ENCODE peak calls at places on chromosome 4, in four cellular contexts. Y is A549, V is IMR-90, G is K562. N is an unnamed sample.

GRCh38 chr4:55385201-55385649 is 10.5 kb upstream of the TMEM165 start:
- DNase-seq in Y (no peak), V (peak), G (peak), N (no peak)

GRCh38 chr4:143287571-143287923 is 49.1 kb upstream of the GAB1 start:
- DNase-seq in Y (no peak), V (no peak), G (no peak), N (no peak)

GRCh38 chr4:52870225-52870624 is 8.1 kb downstream of the RASL11B start:
- DNase-seq in V (no peak), G (no peak), Y (no peak), N (no peak)

GRCh38 chr4:82891728-82892466 is 944 bp upstream of the SEC31A start:
- DNase-seq in V (peak), Y (no peak), G (no peak), N (no peak)

GRCh38 chr4:41857225-41857624 is 78.0 kb upstream of the TMEM33 start:
- DNase-seq in Y (no peak), V (no peak), G (no peak), N (no peak)

GRCh38 chr4:52862605-52863236 is 604 bp downstream of the RASL11B start:
- DNase-seq in G (peak), V (no peak), Y (no peak), N (no peak)

GRCh38 chr4:94454405-94454804 is 2.7 kb downstream of the PDLIM5 start:
- DNase-seq in G (no peak), V (peak), Y (no peak), N (no peak)

GRCh38 chr4:108030332-108030731 is 40.6 kb downstream of the HADH start:
- DNase-seq in V (peak), Y (peak), G (peak), N (no peak)

GRCh38 chr4:187789078-187789477 is 206.5 kb upstream of the ZFP42 start:
- DNase-seq in V (no peak), G (no peak), Y (no peak), N (no peak)

GRCh38 chr4:123671633-123672404 is 275.2 kb downstream of the SPRY1 start:
- DNase-seq in G (no peak), Y (no peak), V (no peak), N (peak)

GRCh38 chr4:44415251-44415650 is 33.4 kb downstream of the KCTD8 start:
- DNase-seq in V (no peak), Y (no peak), G (no peak), N (no peak)

GRCh38 chr4:133891001-133891400 is 310.6 kb downstream of the PABPC4L start:
- DNase-seq in V (no peak), G (no peak), Y (no peak), N (no peak)

GRCh38 chr4:13701937-13702446 is 74.5 kb upstream of the BOD1L1 start:
- DNase-seq in Y (peak), V (peak), G (no peak), N (no peak)

GRCh38 chr4:38495481-38495880 is 168.5 kb upstream of the KLF3 start:
- DNase-seq in Y (no peak), G (no peak), V (no peak), N (no peak)

GRCh38 chr4:60865238-60865637 is 334.9 kb upstream of the ADGRL3 start:
- DNase-seq in G (no peak), Y (no peak), V (no peak), N (no peak)

GRCh38 chr4:8834681-8835220 is 36.9 kb downstream of the HMX1 start:
- DNase-seq in Y (no peak), G (no peak), V (no peak), N (no peak)

GRCh38 chr4:73615613-73616012 is 4.6 kb downstream of the RASSF6 start:
- DNase-seq in V (no peak), G (no peak), Y (no peak), N (no peak)

GRCh38 chr4:15336410-15337184 is 91.2 kb upstream of the C1QTNF7 start:
- DNase-seq in Y (no peak), V (peak), G (no peak), N (no peak)

GRCh38 chr4:38114435-38114834 is 154.2 kb downstream of the PTTG2 start:
- DNase-seq in Y (no peak), V (no peak), G (no peak), N (no peak)

GRCh38 chr4:129603241-129603931 is 507.4 kb downstream of the C4orf33 start:
- DNase-seq in G (no peak), Y (no peak), V (no peak), N (no peak)

GRCh38 chr4:106444557-106444956 is 76.0 kb upstream of the GIMD1 start:
- DNase-seq in Y (no peak), V (no peak), G (no peak), N (no peak)

GRCh38 chr4:126223784-126224407 is 909.1 kb downstream of the FAT4 start:
- DNase-seq in Y (peak), G (peak), V (peak), N (no peak)

GRCh38 chr4:173748353-173748752 is 218.3 kb upstream of the HAND2 start:
- DNase-seq in Y (no peak), G (no peak), V (peak), N (no peak)

GRCh38 chr4:88166608-88167007 is 8.2 kb upstream of the ABCG2 start:
- DNase-seq in G (no peak), V (no peak), Y (no peak), N (no peak)

GRCh38 chr4:188439641-188440311 is 300.5 kb downstream of the TRIML1 start:
- DNase-seq in G (no peak), Y (peak), V (peak), N (no peak)

GRCh38 chr4:152281822-152282221 is 254.1 kb downstream of the FBXW7 start:
- DNase-seq in Y (no peak), V (no peak), G (no peak), N (no peak)

DNA sequence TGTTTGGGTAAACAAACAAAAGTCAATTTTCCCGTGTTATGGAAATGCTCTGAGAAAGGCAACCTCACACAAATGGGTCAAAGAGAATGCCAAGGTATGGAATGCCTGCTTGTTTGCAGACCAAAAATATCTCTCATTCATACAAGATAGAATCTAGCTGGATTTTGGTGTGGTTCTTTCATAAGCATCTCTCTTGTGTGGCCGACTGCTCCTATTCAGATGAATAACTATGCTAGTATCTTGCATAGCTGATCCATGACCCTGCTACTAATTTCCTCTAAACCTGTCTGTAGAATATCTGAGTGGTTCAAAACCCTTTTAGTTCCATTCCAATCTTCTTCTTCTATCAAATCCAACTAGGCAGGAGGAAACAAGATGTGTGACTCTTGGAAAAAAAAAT is 28.2 kb upstream of the SORBS2 start:
- DNase-seq in Y (no peak), G (no peak), V (peak), N (no peak)
- H3K4me2 ChIP-seq in Y (peak), G (no peak), V (peak), N (no peak)

DNA sequence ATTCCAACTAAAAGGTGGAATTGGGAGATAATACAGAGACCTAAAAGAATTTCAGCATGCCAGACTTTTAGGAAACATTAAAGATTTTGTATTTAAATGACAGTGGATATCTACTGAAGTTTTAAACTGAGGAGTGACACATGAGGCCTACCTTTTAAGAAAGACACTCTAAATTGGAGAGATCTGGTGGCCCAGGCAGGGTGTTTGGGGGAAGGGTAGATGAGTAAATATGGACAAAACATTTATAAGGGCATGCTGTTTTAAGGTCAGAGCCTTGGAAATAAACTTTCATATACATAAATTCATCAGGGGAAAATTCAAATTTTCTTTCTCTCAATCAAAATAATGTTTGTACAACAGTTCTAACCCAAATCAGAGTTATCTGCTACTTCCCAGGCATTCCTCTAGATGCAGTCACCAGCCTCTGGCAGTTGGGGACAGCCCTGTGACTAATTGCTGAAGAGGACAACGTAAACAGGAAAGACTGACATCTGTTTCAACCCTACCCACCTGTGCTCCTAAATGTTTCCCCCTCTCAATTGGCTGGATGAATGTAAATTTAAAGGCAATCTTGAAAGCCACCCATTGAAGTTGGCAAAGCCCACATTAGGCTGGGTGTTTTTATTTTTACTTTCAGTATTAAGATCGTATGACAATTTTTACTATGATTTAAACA is 1646.9 kb upstream of the ADGRL3 start:
- DNase-seq in V (no peak), Y (peak), G (no peak), N (peak)
- TF ChIP-seq RFX5 in V (no peak), Y (no peak), G (no peak), N (no peak)

GRCh38 chr4:138178566-138178965 is 63.6 kb downstream of the SLC7A11 start:
- DNase-seq in Y (no peak), V (peak), G (no peak), N (no peak)

GRCh38 chr4:138177278-138177968 is 64.7 kb downstream of the SLC7A11 start:
- DNase-seq in Y (no peak), G (no peak), V (no peak), N (no peak)

GRCh38 chr4:138184881-138185280 is 57.3 kb downstream of the SLC7A11 start:
- DNase-seq in G (no peak), V (no peak), Y (no peak), N (no peak)

GRCh38 chr4:138182838-138183426 is 59.2 kb downstream of the SLC7A11 start:
- DNase-seq in G (peak), V (peak), Y (peak), N (no peak)

DNA sequence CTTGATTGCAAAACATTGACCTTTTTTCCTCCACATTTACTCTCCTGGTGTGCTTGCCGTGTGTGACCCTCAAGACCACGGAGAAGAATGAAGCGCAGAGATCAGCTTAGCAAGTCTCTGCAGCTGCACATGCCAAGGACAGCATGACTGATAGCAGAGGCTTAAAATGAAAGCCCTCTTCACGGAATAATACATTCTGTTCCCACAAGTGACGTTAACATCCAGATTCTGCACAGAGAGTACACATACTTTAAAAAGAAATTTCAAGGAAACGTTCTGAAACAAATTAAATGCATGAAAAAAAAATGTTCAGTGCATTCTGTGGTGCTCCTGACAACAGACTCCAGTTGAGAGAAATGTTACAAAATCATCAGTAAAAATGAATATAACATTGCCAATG is 60.9 kb downstream of the SLC7A11 start:
- DNase-seq in Y (no peak), G (no peak), V (peak), N (no peak)
- H3K4me2 ChIP-seq in Y (no peak), G (no peak), V (peak), N (no peak)

GRCh38 chr4:183790661-183791060 is 114.4 kb upstream of the STOX2 start:
- DNase-seq in V (no peak), G (no peak), Y (no peak), N (no peak)

GRCh38 chr4:183783933-183784622 is 121.0 kb upstream of the STOX2 start:
- DNase-seq in G (no peak), Y (no peak), V (peak), N (no peak)

GRCh38 chr4:183789657-183790056 is 115.5 kb upstream of the STOX2 start:
- DNase-seq in G (no peak), Y (no peak), V (no peak), N (no peak)

DNA sequence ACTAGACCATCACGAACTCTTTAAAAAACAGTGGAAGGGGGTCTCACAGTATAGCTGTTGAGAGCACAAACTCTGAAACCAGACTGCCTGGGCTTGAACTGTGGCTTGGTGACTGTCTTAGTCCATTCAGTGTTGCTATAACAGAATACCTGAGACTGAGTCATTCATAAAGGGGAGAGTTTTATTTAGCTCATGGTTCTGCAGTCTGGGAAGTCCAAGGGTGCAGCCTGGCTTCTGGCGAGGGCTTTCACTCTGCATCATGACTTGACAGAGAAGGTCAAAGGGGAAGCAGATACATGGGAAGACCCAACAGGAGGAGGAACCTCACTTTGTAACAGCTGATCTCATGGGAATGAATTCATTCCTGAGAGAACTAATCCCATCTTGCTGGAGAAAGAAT is 116.8 kb upstream of the STOX2 start:
- DNase-seq in G (no peak), Y (no peak), V (no peak), N (no peak)
- TF ChIP-seq RFX5 in G (no peak), Y (no peak), V (no peak), N (no peak)

DNA sequence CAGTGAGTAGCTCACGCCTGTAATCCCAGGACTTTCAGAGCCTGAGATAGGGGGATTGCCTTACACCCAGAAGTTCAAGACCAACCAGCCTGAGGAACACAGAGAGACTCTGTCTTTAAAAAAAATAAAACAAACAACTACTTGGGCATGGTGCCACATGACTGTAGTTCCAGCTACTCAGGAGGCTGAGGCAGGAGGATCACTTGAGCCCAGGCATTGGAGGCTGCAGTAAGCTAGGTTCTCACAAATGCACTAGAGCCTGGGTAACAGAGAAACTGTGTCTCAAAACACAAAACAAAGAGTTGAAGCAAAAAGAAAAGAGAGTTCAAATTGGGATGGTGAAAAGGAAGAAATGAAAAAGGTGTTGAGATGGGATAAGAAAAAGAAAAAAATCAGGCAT is 10.8 kb downstream of the CAMK2D start:
- DNase-seq in V (no peak), Y (no peak), G (no peak), N (no peak)
- H3K4me2 ChIP-seq in V (no peak), Y (no peak), G (no peak), N (no peak)

DNA sequence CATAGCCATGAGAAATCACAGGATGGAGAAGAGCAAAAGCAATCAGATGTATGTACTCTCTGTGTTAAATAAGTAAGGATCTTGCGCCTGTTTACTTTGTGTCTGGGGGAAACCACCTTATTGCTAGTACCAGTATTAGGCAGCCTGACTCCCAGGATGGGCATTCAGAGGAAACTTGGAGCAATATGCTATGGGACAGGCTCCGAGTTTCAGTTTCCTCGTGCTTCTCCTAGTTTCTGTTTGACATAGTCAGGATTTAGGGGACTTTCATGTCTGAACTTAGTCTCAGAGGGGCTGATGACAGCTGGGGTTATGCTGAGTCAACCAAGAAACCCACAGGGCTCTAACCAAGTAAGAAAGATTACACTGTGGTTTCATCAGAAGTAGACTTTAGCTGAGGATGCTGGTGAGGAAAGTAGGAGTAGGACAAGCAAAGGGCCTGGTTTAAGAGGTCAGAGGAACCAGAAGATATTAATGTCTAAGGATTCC is 13.5 kb downstream of the NSUN7 start:
- DNase-seq in G (no peak), V (peak), Y (no peak), N (peak)
- TF ChIP-seq RFX5 in G (no peak), V (no peak), Y (no peak), N (no peak)

GRCh38 chr4:118834070-118834469 is 1.9 kb downstream of the SEC24D start:
- DNase-seq in V (no peak), Y (no peak), G (no peak), N (no peak)

GRCh38 chr4:118826723-118827444 is 9.0 kb downstream of the SEC24D start:
- DNase-seq in Y (no peak), V (no peak), G (peak), N (no peak)

GRCh38 chr4:118833192-118833820 is 2.6 kb downstream of the SEC24D start:
- DNase-seq in G (no peak), V (no peak), Y (no peak), N (no peak)

GRCh38 chr4:118825799-118826198 is 10.1 kb downstream of the SEC24D start:
- DNase-seq in V (no peak), Y (no peak), G (no peak), N (no peak)

GRCh38 chr4:118829107-118829506 is 6.8 kb downstream of the SEC24D start:
- DNase-seq in G (no peak), V (no peak), Y (no peak), N (no peak)
- H3K4me2 ChIP-seq in G (no peak), V (no peak), Y (no peak), N (no peak)

DNA sequence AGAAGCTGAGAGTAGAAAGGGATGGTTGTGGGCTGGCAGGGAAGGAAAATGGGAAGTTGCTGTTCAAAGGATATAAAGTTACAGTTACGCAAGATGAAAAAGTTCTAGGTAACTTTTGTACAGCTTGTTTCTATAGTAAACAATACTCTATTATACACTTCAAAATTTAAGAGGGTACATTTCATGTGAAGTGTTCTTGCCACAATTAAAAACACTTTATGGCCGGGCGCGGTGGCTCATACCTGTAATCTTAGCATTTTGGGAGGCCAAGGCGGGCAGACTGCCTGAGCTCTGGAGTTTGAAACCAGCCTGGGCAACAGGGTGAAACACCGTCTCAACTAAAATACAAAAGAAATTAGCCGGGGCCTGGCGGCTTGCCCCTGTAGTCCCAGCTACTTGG is 623.6 kb downstream of the STIM2 start:
- DNase-seq in V (no peak), Y (no peak), G (no peak), N (no peak)
- TF ChIP-seq RFX5 in V (no peak), Y (no peak), G (no peak), N (no peak)

GRCh38 chr4:141462361-141462760 is 174.0 kb upstream of the IL15 start:
- DNase-seq in V (peak), Y (no peak), G (no peak), N (no peak)
- H3K4me2 ChIP-seq in V (no peak), Y (no peak), G (no peak), N (no peak)